ENCODE peak calls at places on chromosome 11, in eight cellular contexts. E is GM23338, U is stomach, A is HL-60, M is suprapubic skin, F is SK-N-SH, X is H1, Q is breast epithelium. I is an unnamed sample.

GRCh38 chr11:44776840-44777536 is 50.2 kb downstream of the TSPAN18 start:
- DNase-seq in E (no peak), F (no peak), Q (no peak), X (no peak), M (no peak), A (no peak), U (peak; percentile 21), I (no peak)

GRCh38 chr11:32118025-32118974 is 27.4 kb downstream of the RCN1 start:
- DNase-seq in X (no peak), A (no peak), F (no peak), E (no peak), Q (no peak), M (no peak), U (no peak), I (no peak)

GRCh38 chr11:122937978-122938377 is 43.7 kb downstream of the BSX start:
- DNase-seq in X (no peak), Q (no peak), F (no peak), E (no peak), A (no peak), U (no peak), M (no peak), I (no peak)

GRCh38 chr11:103735497-103736032 is 300.9 kb upstream of the DDI1 start:
- DNase-seq in Q (no peak), A (no peak), M (no peak), U (no peak), F (no peak), X (no peak), E (no peak), I (no peak)

GRCh38 chr11:114061053-114062049 is 1.8 kb downstream of the ZBTB16 start:
- DNase-seq in E (peak; percentile 37), U (peak; percentile 48), A (peak; percentile 42), Q (no peak), M (no peak), X (no peak), F (peak; percentile 72), I (no peak)

GRCh38 chr11:87491381-87491780 is 453.6 kb downstream of the TMEM135 start:
- DNase-seq in E (no peak), M (no peak), F (no peak), X (no peak), U (no peak), A (no peak), Q (no peak), I (no peak)

GRCh38 chr11:44633641-44634040 is 68.2 kb downstream of the CD82 start:
- DNase-seq in A (no peak), X (no peak), U (no peak), E (no peak), Q (no peak), F (peak; percentile 56), M (no peak), I (no peak)

GRCh38 chr11:130908770-130909625 is 7.3 kb downstream of the SNX19 start:
- DNase-seq in A (no peak), U (no peak), F (no peak), E (no peak), Q (no peak), X (no peak), M (no peak), I (no peak)

GRCh38 chr11:21806508-21806907 is 386.4 kb upstream of the ANO5 start:
- DNase-seq in F (no peak), U (no peak), A (no peak), M (no peak), E (no peak), Q (no peak), X (no peak), I (no peak)

GRCh38 chr11:45518853-45519545 is 146.4 kb downstream of the CHST1 start:
- DNase-seq in M (no peak), F (no peak), E (no peak), X (no peak), A (peak; percentile 86), Q (no peak), U (no peak), I (no peak)

GRCh38 chr11:102794382-102794781 is 3.6 kb downstream of the MMP1 start:
- DNase-seq in U (no peak), Q (no peak), M (no peak), X (no peak), F (peak; percentile 15), E (peak; percentile 91), A (peak; percentile 9), I (no peak)

GRCh38 chr11:102914238-102915043 is 39.7 kb upstream of the MMP12 start:
- DNase-seq in F (peak; percentile 11), Q (no peak), E (peak; percentile 81), U (no peak), A (peak; percentile 9), X (peak; percentile 19), M (no peak), I (no peak)

GRCh38 chr11:69915501-69916250 is 96.5 kb upstream of the FGF3 start:
- DNase-seq in M (peak; percentile 78), E (peak; percentile 93), X (no peak), Q (peak; percentile 88), U (peak; percentile 85), F (peak; percentile 87), A (peak; percentile 36), I (peak; percentile 66)

GRCh38 chr11:36724742-36725387 is 126.8 kb upstream of the RAG2 start:
- DNase-seq in X (no peak), Q (no peak), E (no peak), U (no peak), A (peak; percentile 4), F (no peak), M (no peak), I (no peak)

GRCh38 chr11:76701701-76702100 is 31.2 kb upstream of the LRRC32 start:
- DNase-seq in M (no peak), E (no peak), Q (no peak), U (no peak), A (no peak), F (no peak), X (no peak), I (no peak)

GRCh38 chr11:8328848-8329330 is 65.2 kb upstream of the LMO1 start:
- DNase-seq in X (peak; percentile 72), Q (peak; percentile 43), A (peak; percentile 75), U (peak; percentile 81), M (peak; percentile 81), E (peak; percentile 97), F (peak; percentile 89), I (peak; percentile 38)

GRCh38 chr11:62922653-62923371 is 1.6 kb upstream of the CHRM1 start:
- DNase-seq in E (peak; percentile 72), A (peak; percentile 6), F (no peak), X (no peak), M (no peak), U (no peak), Q (no peak), I (no peak)

GRCh38 chr11:117731689-117732290 is 65.2 kb downstream of the DSCAML1 start:
- DNase-seq in M (no peak), A (no peak), E (peak; percentile 44), Q (no peak), X (no peak), U (no peak), F (no peak), I (no peak)
- TF ChIP-seq CTCF in M (no peak), A (no peak), E (no peak), Q (no peak), X (no peak), U (no peak), F (no peak), I (no peak)

GRCh38 chr11:66569076-66569475 is 670 bp upstream of the CTSF start:
- DNase-seq in A (no peak), Q (no peak), U (no peak), E (no peak), F (no peak), X (no peak), M (no peak), I (no peak)

GRCh38 chr11:66570117-66570825 is 1.9 kb upstream of the CTSF start:
- DNase-seq in M (no peak), E (peak; percentile 68), U (no peak), X (no peak), Q (no peak), A (no peak), F (no peak), I (no peak)

GRCh38 chr11:66567787-66568123 is 651 bp downstream of the CTSF start:
- DNase-seq in Q (no peak), A (no peak), X (no peak), M (no peak), U (no peak), E (no peak), F (no peak), I (no peak)

GRCh38 chr11:66566221-66566620 is 2.2 kb downstream of the CTSF start:
- DNase-seq in A (no peak), U (no peak), X (no peak), E (no peak), M (no peak), F (no peak), Q (no peak), I (no peak)

GRCh38 chr11:66568124-66568916 is at the start of gene CTSF:
- DNase-seq in E (peak; percentile 93), M (peak; percentile 91), F (peak; percentile 100), X (no peak), A (peak; percentile 52), Q (peak; percentile 68), U (peak; percentile 91), I (peak; percentile 87)
- H3K4me3 ChIP-seq in E (peak within 1 kb of the TSS; percentile 57), M (peak within 1 kb of the TSS; percentile 85), F (peak within 1 kb of the TSS; percentile 58), X (no peak within 1 kb of the TSS), A (no peak within 1 kb of the TSS), Q (peak within 1 kb of the TSS; percentile 92), U (peak within 1 kb of the TSS; percentile 76), I (peak within 1 kb of the TSS; percentile 62)

GRCh38 chr11:65132238-65132987 is 1.9 kb downstream of the SYVN1 start:
- DNase-seq in U (no peak), M (peak; percentile 63), X (no peak), E (no peak), F (no peak), A (no peak), Q (no peak), I (no peak)

GRCh38 chr11:65129649-65130441 is 4.5 kb downstream of the SYVN1 start:
- DNase-seq in Q (no peak), E (peak; percentile 50), M (peak; percentile 57), A (no peak), F (no peak), X (no peak), U (no peak), I (no peak)

GRCh38 chr11:65130631-65131416 is 3.5 kb downstream of the SYVN1 start:
- DNase-seq in A (no peak), Q (no peak), M (peak; percentile 60), X (no peak), E (no peak), U (no peak), F (no peak), I (no peak)

GRCh38 chr11:65131895-65132237 is 2.5 kb downstream of the SYVN1 start:
- DNase-seq in M (peak; percentile 60), U (no peak), Q (no peak), A (no peak), E (no peak), F (no peak), X (no peak), I (no peak)

GRCh38 chr11:65131417-65131776 is 2.9 kb downstream of the SYVN1 start:
- DNase-seq in Q (no peak), X (no peak), A (no peak), M (no peak), F (no peak), E (no peak), U (no peak), I (no peak)
- TF ChIP-seq POLR2AphosphoS5 in Q (no peak), X (no peak), A (no peak), M (no peak), F (no peak), E (no peak), U (no peak), I (no peak)

DNA sequence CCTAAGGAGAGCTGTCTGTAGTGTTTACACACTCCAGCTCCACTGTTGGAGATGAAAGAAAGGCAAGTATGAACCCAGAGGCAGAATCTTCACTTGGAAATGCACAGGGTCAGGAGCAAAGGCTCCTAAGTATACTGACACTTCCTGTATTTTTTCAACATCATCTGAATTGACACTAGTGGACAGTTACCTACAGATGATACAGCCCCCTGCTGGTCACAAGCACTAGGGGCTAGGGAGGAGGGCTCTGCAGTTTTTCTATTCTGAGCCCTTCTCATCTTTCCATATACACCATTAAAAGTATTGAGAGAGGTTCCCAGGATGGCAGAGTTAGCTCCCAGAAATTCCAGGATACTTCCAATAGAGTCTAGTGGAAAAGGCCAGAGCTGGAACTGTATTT is 290.3 kb upstream of the API5 start:
- DNase-seq in U (no peak), X (no peak), F (peak; percentile 41), A (peak; percentile 10), Q (no peak), M (no peak), E (peak; percentile 33), I (no peak)
- TF ChIP-seq CTCF in U (no peak), X (peak; percentile 41), F (no peak), A (peak; percentile 29), Q (no peak), M (no peak), E (peak; percentile 57), I (no peak)

I was measured in prostate gland.